ENCODE peak calls at places on chromosomes 6 and 20, in six cellular contexts. One of them, this sample, is unnamed.

GRCh38 chr6:17493286-17493685 is 99.9 kb downstream of the CAP2 start:
- DNase-seq in activated CD4-positive, alpha-beta T cell treated with anti-CD3 and anti-CD28 coated beads for 48 hours: no peak
- DNase-seq in HFFc6: peak
- DNase-seq in dorsolateral prefrontal cortex: no peak
- DNase-seq in hepatocyte: no peak
- DNase-seq in GM12865: no peak
- DNase-seq in this sample: no peak

GRCh38 chr20:51379601-51380341 is 162.7 kb downstream of the NFATC2 start:
- DNase-seq in activated CD4-positive, alpha-beta T cell treated with anti-CD3 and anti-CD28 coated beads for 48 hours: no peak
- DNase-seq in HFFc6: no peak
- DNase-seq in dorsolateral prefrontal cortex: no peak
- DNase-seq in hepatocyte: no peak
- DNase-seq in GM12865: no peak
- DNase-seq in this sample: no peak

GRCh38 chr20:3663031-3663701 is at the start of gene GFRA4:
- DNase-seq in activated CD4-positive, alpha-beta T cell treated with anti-CD3 and anti-CD28 coated beads for 48 hours: no peak
- DNase-seq in HFFc6: no peak
- DNase-seq in dorsolateral prefrontal cortex: peak
- DNase-seq in hepatocyte: no peak
- DNase-seq in GM12865: no peak
- DNase-seq in this sample: no peak

GRCh38 chr20:48709744-48710143 is 118.1 kb downstream of the PREX1 start:
- DNase-seq in activated CD4-positive, alpha-beta T cell treated with anti-CD3 and anti-CD28 coated beads for 48 hours: no peak
- DNase-seq in HFFc6: no peak
- DNase-seq in dorsolateral prefrontal cortex: peak
- DNase-seq in hepatocyte: no peak
- DNase-seq in GM12865: no peak
- DNase-seq in this sample: peak

GRCh38 chr6:31386977-31387376 is 16.4 kb upstream of the MICA start:
- DNase-seq in activated CD4-positive, alpha-beta T cell treated with anti-CD3 and anti-CD28 coated beads for 48 hours: no peak
- DNase-seq in HFFc6: no peak
- DNase-seq in dorsolateral prefrontal cortex: no peak
- DNase-seq in hepatocyte: no peak
- DNase-seq in GM12865: peak
- DNase-seq in this sample: no peak

GRCh38 chr6:112253842-112254816 is at the start of gene LAMA4:
- DNase-seq in activated CD4-positive, alpha-beta T cell treated with anti-CD3 and anti-CD28 coated beads for 48 hours: peak
- DNase-seq in HFFc6: peak
- DNase-seq in dorsolateral prefrontal cortex: peak
- DNase-seq in hepatocyte: peak
- DNase-seq in GM12865: no peak
- DNase-seq in this sample: no peak

GRCh38 chr6:141165012-141165411 is 967.7 kb upstream of the GJE1 start:
- DNase-seq in activated CD4-positive, alpha-beta T cell treated with anti-CD3 and anti-CD28 coated beads for 48 hours: no peak
- DNase-seq in HFFc6: no peak
- DNase-seq in dorsolateral prefrontal cortex: no peak
- DNase-seq in hepatocyte: peak
- DNase-seq in GM12865: no peak
- DNase-seq in this sample: no peak

GRCh38 chr6:39664173-39664572 is 61.0 kb downstream of the KIF6 start:
- DNase-seq in activated CD4-positive, alpha-beta T cell treated with anti-CD3 and anti-CD28 coated beads for 48 hours: no peak
- DNase-seq in HFFc6: no peak
- DNase-seq in dorsolateral prefrontal cortex: no peak
- DNase-seq in hepatocyte: no peak
- DNase-seq in GM12865: no peak
- DNase-seq in this sample: peak

This sample was measured in hippocampal formation.